ENCODE peak calls at places on chromosomes 3 and 15, in seven cellular contexts. One of them, this sample, is unnamed.

GRCh38 chr3:51934139-51934850 is 7.4 kb downstream of the RRP9 start:
- DNase-seq in stomach: peak
- DNase-seq in substantia nigra: no peak
- DNase-seq in fibroblast of lung: no peak
- DNase-seq in renal cortical epithelial cell: no peak
- DNase-seq in activated gamma-delta T cell treated with Interleukin-2 at 50 U/mL for 16 hours: no peak
- DNase-seq in pancreas: no peak
- DNase-seq in this sample: no peak

GRCh38 chr3:194584866-194585265 is 48.4 kb downstream of the TMEM44 start:
- DNase-seq in stomach: no peak
- DNase-seq in substantia nigra: no peak
- DNase-seq in fibroblast of lung: peak
- DNase-seq in renal cortical epithelial cell: no peak
- DNase-seq in activated gamma-delta T cell treated with Interleukin-2 at 50 U/mL for 16 hours: no peak
- DNase-seq in pancreas: no peak
- DNase-seq in this sample: no peak

GRCh38 chr3:38314112-38314766 is 32.1 kb downstream of the SLC22A14 start:
- DNase-seq in stomach: no peak
- DNase-seq in substantia nigra: no peak
- DNase-seq in fibroblast of lung: no peak
- DNase-seq in renal cortical epithelial cell: no peak
- DNase-seq in activated gamma-delta T cell treated with Interleukin-2 at 50 U/mL for 16 hours: no peak
- DNase-seq in pancreas: no peak
- DNase-seq in this sample: no peak

GRCh38 chr3:142896996-142897395 is 8.1 kb upstream of the PCOLCE2 start:
- DNase-seq in stomach: no peak
- DNase-seq in substantia nigra: no peak
- DNase-seq in fibroblast of lung: no peak
- DNase-seq in renal cortical epithelial cell: peak
- DNase-seq in activated gamma-delta T cell treated with Interleukin-2 at 50 U/mL for 16 hours: no peak
- DNase-seq in pancreas: no peak
- DNase-seq in this sample: no peak

GRCh38 chr3:193617628-193618027 is 24.6 kb downstream of the OPA1 start:
- DNase-seq in stomach: no peak
- DNase-seq in substantia nigra: no peak
- DNase-seq in fibroblast of lung: no peak
- DNase-seq in renal cortical epithelial cell: no peak
- DNase-seq in activated gamma-delta T cell treated with Interleukin-2 at 50 U/mL for 16 hours: no peak
- DNase-seq in pancreas: no peak
- DNase-seq in this sample: no peak

GRCh38 chr3:171940250-171940649 is 97.1 kb downstream of the TMEM212 start:
- DNase-seq in stomach: no peak
- DNase-seq in substantia nigra: no peak
- DNase-seq in fibroblast of lung: no peak
- DNase-seq in renal cortical epithelial cell: no peak
- DNase-seq in activated gamma-delta T cell treated with Interleukin-2 at 50 U/mL for 16 hours: no peak
- DNase-seq in pancreas: no peak
- DNase-seq in this sample: no peak

GRCh38 chr15:74432968-74433591 is 678 bp downstream of the SEMA7A start:
- DNase-seq in stomach: no peak
- DNase-seq in substantia nigra: no peak
- DNase-seq in fibroblast of lung: no peak
- DNase-seq in renal cortical epithelial cell: no peak
- DNase-seq in activated gamma-delta T cell treated with Interleukin-2 at 50 U/mL for 16 hours: no peak
- DNase-seq in pancreas: no peak
- DNase-seq in this sample: no peak

GRCh38 chr15:51752918-51753317 is 1.5 kb downstream of the TMOD2 start:
- DNase-seq in stomach: no peak
- DNase-seq in substantia nigra: no peak
- DNase-seq in fibroblast of lung: no peak
- DNase-seq in renal cortical epithelial cell: no peak
- DNase-seq in activated gamma-delta T cell treated with Interleukin-2 at 50 U/mL for 16 hours: no peak
- DNase-seq in pancreas: no peak
- DNase-seq in this sample: no peak

GRCh38 chr15:77915261-77915960 is 162.1 kb downstream of the TBC1D2B start:
- DNase-seq in stomach: no peak
- DNase-seq in substantia nigra: no peak
- DNase-seq in fibroblast of lung: no peak
- DNase-seq in renal cortical epithelial cell: no peak
- DNase-seq in activated gamma-delta T cell treated with Interleukin-2 at 50 U/mL for 16 hours: no peak
- DNase-seq in pancreas: no peak
- DNase-seq in this sample: no peak

GRCh38 chr15:70240082-70240481 is 142.4 kb upstream of the TLE3 start:
- DNase-seq in stomach: no peak
- DNase-seq in substantia nigra: no peak
- DNase-seq in fibroblast of lung: no peak
- DNase-seq in renal cortical epithelial cell: no peak
- DNase-seq in activated gamma-delta T cell treated with Interleukin-2 at 50 U/mL for 16 hours: no peak
- DNase-seq in pancreas: no peak
- DNase-seq in this sample: no peak

GRCh38 chr15:64004582-64004981 is 41.7 kb downstream of the DAPK2 start:
- DNase-seq in stomach: peak
- DNase-seq in substantia nigra: no peak
- DNase-seq in fibroblast of lung: peak
- DNase-seq in renal cortical epithelial cell: peak
- DNase-seq in activated gamma-delta T cell treated with Interleukin-2 at 50 U/mL for 16 hours: no peak
- DNase-seq in pancreas: peak
- DNase-seq in this sample: no peak

GRCh38 chr15:34240537-34240936 is 15.7 kb downstream of the EMC4 start:
- DNase-seq in stomach: no peak
- DNase-seq in substantia nigra: no peak
- DNase-seq in fibroblast of lung: no peak
- DNase-seq in renal cortical epithelial cell: no peak
- DNase-seq in activated gamma-delta T cell treated with Interleukin-2 at 50 U/mL for 16 hours: no peak
- DNase-seq in pancreas: no peak
- DNase-seq in this sample: no peak

GRCh38 chr15:65964792-65965433 is 95.6 kb downstream of the RAB11A start:
- DNase-seq in stomach: no peak
- DNase-seq in substantia nigra: no peak
- DNase-seq in fibroblast of lung: no peak
- DNase-seq in renal cortical epithelial cell: no peak
- DNase-seq in activated gamma-delta T cell treated with Interleukin-2 at 50 U/mL for 16 hours: no peak
- DNase-seq in pancreas: no peak
- DNase-seq in this sample: no peak

GRCh38 chr3:139310474-139310933 is 33.3 kb upstream of the MRPS22 start:
- DNase-seq in stomach: no peak
- DNase-seq in substantia nigra: no peak
- DNase-seq in fibroblast of lung: peak
- DNase-seq in renal cortical epithelial cell: peak
- DNase-seq in activated gamma-delta T cell treated with Interleukin-2 at 50 U/mL for 16 hours: no peak
- DNase-seq in pancreas: no peak
- DNase-seq in this sample: peak

GRCh38 chr15:29813009-29813408 is 9.3 kb downstream of the TJP1 start:
- DNase-seq in stomach: no peak
- DNase-seq in substantia nigra: no peak
- DNase-seq in fibroblast of lung: peak
- DNase-seq in renal cortical epithelial cell: no peak
- DNase-seq in activated gamma-delta T cell treated with Interleukin-2 at 50 U/mL for 16 hours: no peak
- DNase-seq in pancreas: no peak
- DNase-seq in this sample: no peak

GRCh38 chr15:50248994-50249586 is 16.4 kb downstream of the HDC start:
- DNase-seq in stomach: no peak
- DNase-seq in substantia nigra: no peak
- DNase-seq in fibroblast of lung: no peak
- DNase-seq in renal cortical epithelial cell: no peak
- DNase-seq in activated gamma-delta T cell treated with Interleukin-2 at 50 U/mL for 16 hours: no peak
- DNase-seq in pancreas: no peak
- DNase-seq in this sample: no peak

This sample was measured in HS-27A.